ENCODE peak calls at places on chromosome 5, in five cellular contexts. U is GM23248, X is keratinocyte, D is HCT116, O is mammary epithelial cell. G is an unnamed sample.
A peak's percentile ranks its signal among the peaks of the same experiment; 100 is the strongest.

GRCh38 chr5:36950586-36951457 is 74.3 kb downstream of the NIPBL start:
- DNase-seq in D (no peak), X (peak; percentile 26), U (peak; percentile 78), O (peak; percentile 63), G (peak; percentile 83)

GRCh38 chr5:4905674-4906528 is 234.2 kb upstream of the ADAMTS16 start:
- DNase-seq in O (no peak), X (no peak), U (no peak), D (no peak), G (no peak)

GRCh38 chr5:154697335-154697734 is 57.8 kb upstream of the LARP1 start:
- DNase-seq in X (no peak), D (no peak), U (peak; percentile 55), O (no peak), G (peak; percentile 13)

GRCh38 chr5:126499742-126500396 is 76.7 kb downstream of the GRAMD2B start:
- DNase-seq in X (no peak), D (peak; percentile 24), U (peak; percentile 41), O (no peak), G (peak; percentile 36)

GRCh38 chr5:13708906-13709305 is 235.6 kb downstream of the DNAH5 start:
- DNase-seq in D (no peak), X (no peak), U (no peak), O (no peak), G (no peak)

GRCh38 chr5:117667105-117667504 is 1092.5 kb upstream of the SEMA6A start:
- DNase-seq in U (no peak), O (no peak), X (no peak), D (no peak), G (no peak)

GRCh38 chr5:54610197-54610898 is 92.8 kb downstream of the SNX18 start:
- DNase-seq in O (peak; percentile 21), D (no peak), X (no peak), U (peak; percentile 57), G (no peak)

GRCh38 chr5:38595149-38595725 is 38.8 kb upstream of the LIFR start:
- DNase-seq in O (peak; percentile 59), U (peak; percentile 84), X (peak; percentile 35), D (no peak), G (peak; percentile 44)

GRCh38 chr5:85077581-85077980 is 692.9 kb upstream of the EDIL3 start:
- DNase-seq in X (no peak), D (no peak), O (no peak), U (no peak), G (peak; percentile 28)

GRCh38 chr5:136776022-136776927 is 410.9 kb upstream of the TRPC7 start:
- DNase-seq in U (peak; percentile 42), X (no peak), O (peak; percentile 5), D (no peak), G (peak; percentile 70)

GRCh38 chr5:177494356-177495195 is 2.8 kb downstream of the PDLIM7 start:
- DNase-seq in D (peak; percentile 49), U (peak; percentile 94), X (peak; percentile 36), O (peak; percentile 89), G (peak; percentile 90)

GRCh38 chr5:149959406-149960236 is 937 bp upstream of the SLC26A2 start:
- DNase-seq in O (peak; percentile 86), X (peak; percentile 88), U (peak; percentile 88), D (peak; percentile 87), G (peak; percentile 84)

GRCh38 chr5:34511915-34512314 is 144.2 kb upstream of the RAI14 start:
- DNase-seq in O (no peak), D (no peak), X (no peak), U (no peak), G (no peak)

GRCh38 chr5:95163079-95163478 is 121.8 kb downstream of the MCTP1 start:
- DNase-seq in D (no peak), U (no peak), X (no peak), O (no peak), G (no peak)

GRCh38 chr5:160165137-160166068 is 46.2 kb upstream of the PWWP2A start:
- DNase-seq in D (peak; percentile 95), U (peak; percentile 97), O (peak; percentile 98), X (peak; percentile 90), G (peak; percentile 98)

GRCh38 chr5:92544042-92544441 is 1037.0 kb downstream of the NR2F1-AS1 start:
- DNase-seq in U (peak; percentile 42), D (no peak), X (no peak), O (no peak), G (no peak)

GRCh38 chr5:141941307-141941706 is 16.7 kb downstream of the PCDH12 start:
- DNase-seq in X (no peak), U (peak; percentile 83), D (no peak), O (peak; percentile 37), G (peak; percentile 24)

GRCh38 chr5:93642526-93642925 is 59.5 kb downstream of the NR2F1 start:
- DNase-seq in U (no peak), X (no peak), O (no peak), D (no peak), G (no peak)

GRCh38 chr5:78920604-78921003 is 64.5 kb downstream of the ARSB start:
- DNase-seq in O (no peak), U (peak; percentile 37), X (no peak), D (no peak), G (peak; percentile 3)

GRCh38 chr5:150022681-150023080 is 22.1 kb downstream of the HMGXB3 start:
- DNase-seq in X (no peak), O (no peak), U (no peak), D (no peak), G (no peak)

GRCh38 chr5:124162782-124163532 is 583.5 kb downstream of the ZNF608 start:
- DNase-seq in D (no peak), O (peak; percentile 9), U (peak; percentile 52), X (no peak), G (peak; percentile 58)

GRCh38 chr5:132771559-132771998 is 5.5 kb downstream of the SEPTIN8 start:
- DNase-seq in X (no peak), O (no peak), D (no peak), U (peak; percentile 43), G (no peak)

GRCh38 chr5:157607371-157608161 is 32.0 kb upstream of the ADAM19 start:
- DNase-seq in X (peak; percentile 75), D (peak; percentile 73), O (peak; percentile 99), U (peak; percentile 87), G (peak; percentile 99)

GRCh38 chr5:134656690-134657089 is 8.1 kb downstream of the SEC24A start:
- DNase-seq in X (no peak), D (no peak), O (no peak), U (no peak), G (no peak)

GRCh38 chr5:95886340-95887044 is 64.0 kb upstream of the GLRX start:
- DNase-seq in X (no peak), O (no peak), U (no peak), D (no peak), G (no peak)

GRCh38 chr5:41641621-41642020 is 131.2 kb upstream of the PLCXD3 start:
- DNase-seq in X (no peak), U (peak; percentile 42), D (no peak), O (no peak), G (peak; percentile 52)

GRCh38 chr5:133225671-133226152 is 173.9 kb downstream of the HSPA4 start:
- DNase-seq in O (peak; percentile 48), U (peak; percentile 28), D (no peak), X (no peak), G (peak; percentile 54)

GRCh38 chr5:163649522-163649921 is 144.1 kb downstream of the MAT2B start:
- DNase-seq in U (peak; percentile 2), D (peak; percentile 19), O (peak; percentile 82), X (no peak), G (no peak)

GRCh38 chr5:71932649-71933338 is 174.5 kb upstream of the MAP1B start:
- DNase-seq in U (peak; percentile 81), X (no peak), O (no peak), D (peak; percentile 36), G (peak; percentile 80)

DNA sequence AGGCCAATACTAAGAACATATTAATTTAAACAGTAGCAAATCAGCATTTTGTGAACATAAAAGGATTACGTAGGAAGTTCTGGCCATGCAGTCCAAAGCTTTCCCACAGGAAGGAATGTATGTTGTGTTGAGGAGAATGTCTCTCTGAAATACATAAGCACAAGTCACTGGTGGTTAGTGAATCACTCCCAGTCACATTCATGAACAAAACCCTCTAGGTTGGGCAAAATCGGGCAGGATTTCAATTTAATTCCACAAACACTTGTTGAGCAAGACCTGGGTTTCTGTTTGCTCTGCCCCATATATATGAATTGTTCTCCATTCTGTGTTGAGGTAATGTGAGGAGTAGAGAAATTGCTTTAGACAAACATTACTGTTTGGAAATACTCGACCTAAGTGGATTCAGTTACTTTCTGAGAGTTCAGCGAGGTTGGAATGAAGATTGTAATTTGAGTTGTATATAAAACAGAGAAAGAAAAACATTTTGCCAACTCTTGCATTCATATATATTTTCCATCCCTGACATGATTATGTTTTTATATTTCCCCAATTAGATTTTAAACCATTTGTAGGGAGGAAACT is 127.6 kb upstream of the RPS23 start:
- DNase-seq in D (no peak), U (peak; percentile 97), X (peak; percentile 95), O (peak; percentile 99), G (peak; percentile 97)
- H3K4me2 ChIP-seq in D (no peak overlapping the region), U (peak overlapping the region; percentile 61), X (peak overlapping the region; percentile 83), O (peak overlapping the region; percentile 80), G (peak overlapping the region; percentile 65)

GRCh38 chr5:43020294-43020711 is 19.8 kb downstream of the ANXA2R start:
- DNase-seq in D (no peak), U (no peak), O (no peak), X (no peak), G (no peak)
- TF ChIP-seq EZH2 in D (no peak), U (no peak), O (no peak), X (no peak), G (no peak)

GRCh38 chr5:10303201-10303600 is 4.5 kb downstream of the CMBL start:
- DNase-seq in D (no peak), O (no peak), X (no peak), U (no peak), G (no peak)

GRCh38 chr5:10300246-10300645 is 7.5 kb downstream of the CMBL start:
- DNase-seq in O (no peak), U (no peak), D (no peak), X (no peak), G (no peak)

GRCh38 chr5:10303699-10304170 is 4.0 kb downstream of the CMBL start:
- DNase-seq in O (no peak), U (no peak), D (no peak), X (no peak), G (no peak)

GRCh38 chr5:10301266-10301665 is 6.4 kb downstream of the CMBL start:
- DNase-seq in X (no peak), O (no peak), U (no peak), D (no peak), G (no peak)

DNA sequence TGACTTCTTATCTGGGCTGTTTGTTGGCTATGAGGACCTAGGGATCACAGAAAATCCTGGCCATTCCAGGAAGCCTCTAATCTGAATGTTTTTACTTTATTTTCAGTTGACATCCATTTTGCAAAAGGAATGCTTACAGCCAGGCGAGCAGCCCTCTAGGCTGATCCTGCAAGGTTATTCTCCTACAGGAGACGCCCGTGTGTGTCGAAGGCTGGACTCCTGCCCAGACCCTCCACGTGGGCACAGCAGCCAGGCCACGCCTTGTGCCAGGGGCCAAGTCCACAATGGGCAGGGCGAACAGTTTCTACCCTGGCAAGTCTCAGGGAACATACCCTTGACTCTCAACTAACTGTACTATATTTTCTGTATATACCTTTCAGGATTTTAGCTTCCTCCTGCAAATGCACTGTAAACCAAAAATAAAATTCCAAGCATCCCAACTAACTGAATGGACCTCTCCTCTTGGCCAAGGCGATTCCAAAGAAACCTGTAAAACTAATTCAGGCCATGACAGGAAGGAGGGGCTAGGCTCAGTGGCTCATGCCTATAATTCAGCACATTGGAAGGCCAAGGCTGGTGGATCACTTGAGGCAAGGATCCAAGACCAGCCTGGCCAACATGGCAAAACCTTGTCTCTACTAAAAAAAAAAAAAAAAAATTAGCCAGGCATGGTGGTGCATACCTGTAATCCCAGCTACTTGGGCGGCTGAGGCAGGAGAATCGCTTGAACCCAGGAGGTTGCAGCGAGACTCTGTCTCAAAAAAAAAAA is 5.7 kb downstream of the CMBL start:
- DNase-seq in O (peak; percentile 52), X (no peak), D (no peak), U (no peak), G (peak; percentile 96)
- H3K4me2 ChIP-seq in O (peak overlapping the region; percentile 71), X (peak overlapping the region; percentile 60), D (peak overlapping the region; percentile 29), U (no peak overlapping the region), G (peak overlapping the region; percentile 29)

GRCh38 chr5:143179126-143179740 is 224.3 kb downstream of the NR3C1 start:
- DNase-seq in D (no peak), O (no peak), X (no peak), U (no peak), G (no peak)
- TF ChIP-seq EZH2 in D (no peak), O (no peak), X (no peak), U (no peak), G (no peak)

G was measured in PC-3.